ENCODE peak calls at places on chromosomes 2 and 18, in seven cellular contexts. N, Y, B, T, I, X and L are unnamed samples.
A peak's percentile ranks its signal among the peaks of the same experiment; 100 is the strongest.

GRCh38 chr18:55515946-55516710 is 71.9 kb downstream of the TCF4 start:
- DNase-seq in N (no peak), Y (no peak), B (peak; percentile 62), T (no peak), I (no peak), X (no peak), L (no peak)

GRCh38 chr2:156999657-157000056 is 257.8 kb upstream of the GALNT5 start:
- DNase-seq in N (no peak), Y (no peak), B (peak; percentile 2), T (no peak), I (no peak), X (no peak), L (no peak)

GRCh38 chr2:219175928-219176817 is 552 bp downstream of the CNPPD1 start:
- DNase-seq in N (no peak), Y (peak; percentile 69), B (peak; percentile 50), T (peak; percentile 74), I (no peak), X (peak; percentile 72), L (no peak)

GRCh38 chr2:182522930-182523541 is 96.2 kb upstream of the PDE1A start:
- DNase-seq in N (no peak), Y (no peak), B (no peak), T (no peak), I (no peak), X (no peak), L (no peak)

GRCh38 chr18:45316127-45316526 is 299.1 kb upstream of the SLC14A2 start:
- DNase-seq in N (no peak), Y (no peak), B (no peak), T (no peak), I (no peak), X (no peak), L (no peak)

GRCh38 chr2:20796374-20796791 is 26.5 kb downstream of the LDAH start:
- DNase-seq in N (no peak), Y (peak; percentile 35), B (peak; percentile 79), T (no peak), I (no peak), X (no peak), L (no peak)

GRCh38 chr2:33307659-33308311 is 168.7 kb upstream of the RASGRP3 start:
- DNase-seq in N (no peak), Y (no peak), B (no peak), T (no peak), I (no peak), X (no peak), L (no peak)

GRCh38 chr2:200587007-200587616 is 1.3 kb downstream of the AOX1 start:
- DNase-seq in N (no peak), Y (no peak), B (no peak), T (no peak), I (no peak), X (no peak), L (no peak)

GRCh38 chr2:46009772-46010171 is 287.4 kb upstream of the EPAS1 start:
- DNase-seq in N (no peak), Y (no peak), B (no peak), T (no peak), I (no peak), X (no peak), L (no peak)

GRCh38 chr2:202164409-202164808 is 74.0 kb downstream of the SUMO1 start:
- DNase-seq in N (no peak), Y (no peak), B (no peak), T (no peak), I (no peak), X (no peak), L (no peak)

GRCh38 chr2:215382011-215382410 is 53.9 kb downstream of the FN1 start:
- DNase-seq in N (no peak), Y (no peak), B (no peak), T (no peak), I (no peak), X (no peak), L (no peak)

GRCh38 chr18:45802814-45803492 is 22.5 kb upstream of the SIGLEC15 start:
- DNase-seq in N (no peak), Y (no peak), B (peak; percentile 97), T (no peak), I (no peak), X (no peak), L (no peak)

GRCh38 chr2:144430722-144431163 is 89.2 kb downstream of the ZEB2 start:
- DNase-seq in N (no peak), Y (peak; percentile 60), B (peak; percentile 51), T (no peak), I (no peak), X (no peak), L (no peak)

GRCh38 chr18:54100920-54101319 is 123.5 kb downstream of the MBD2 start:
- DNase-seq in N (no peak), Y (no peak), B (peak; percentile 29), T (no peak), I (no peak), X (no peak), L (no peak)

GRCh38 chr2:172358784-172359556 is 68.4 kb upstream of the ITGA6 start:
- DNase-seq in N (no peak), Y (no peak), B (no peak), T (no peak), I (no peak), X (no peak), L (no peak)

GRCh38 chr2:36561223-36561944 is 36.6 kb downstream of the FEZ2 start:
- DNase-seq in N (no peak), Y (no peak), B (peak; percentile 88), T (no peak), I (no peak), X (no peak), L (no peak)

GRCh38 chr2:33320573-33320972 is 155.9 kb upstream of the RASGRP3 start:
- DNase-seq in N (no peak), Y (no peak), B (peak; percentile 33), T (no peak), I (no peak), X (no peak), L (no peak)

GRCh38 chr2:217951091-217951490 is 51.7 kb downstream of the TNS1 start:
- DNase-seq in N (no peak), Y (peak; percentile 17), B (no peak), T (no peak), I (no peak), X (no peak), L (no peak)

GRCh38 chr18:24658302-24658701 is 197.9 kb downstream of the HRH4 start:
- DNase-seq in N (no peak), Y (no peak), B (no peak), T (no peak), I (no peak), X (no peak), L (no peak)

GRCh38 chr18:67217551-67218166 is 298.9 kb downstream of the DSEL start:
- DNase-seq in N (no peak), Y (peak; percentile 46), B (peak; percentile 89), T (no peak), I (peak; percentile 8), X (no peak), L (no peak)

GRCh38 chr2:1743396-1744150 is 742 bp downstream of the PXDN start:
- DNase-seq in N (no peak), Y (no peak), B (peak; percentile 69), T (no peak), I (no peak), X (peak; percentile 44), L (no peak)

GRCh38 chr2:29528891-29529520 is 392.4 kb downstream of the ALK start:
- DNase-seq in N (no peak), Y (no peak), B (peak; percentile 56), T (peak; percentile 66), I (no peak), X (peak; percentile 54), L (peak; percentile 68)

GRCh38 chr2:58449286-58450010 is 208.3 kb upstream of the FANCL start:
- DNase-seq in N (no peak), Y (no peak), B (no peak), T (no peak), I (no peak), X (no peak), L (no peak)

GRCh38 chr18:13136689-13137040 is 81.9 kb upstream of the LDLRAD4 start:
- DNase-seq in N (no peak), Y (no peak), B (no peak), T (peak; percentile 68), I (no peak), X (no peak), L (peak; percentile 41)